ENCODE peak calls at places on chromosomes 2 and 18, in four cellular contexts. R, O, Z and W are unnamed samples.

GRCh38 chr2:229740279-229740678 is 25.9 kb upstream of the DNER start:
- DNase-seq in R (peak; percentile 10), O (no peak), Z (no peak), W (no peak)

GRCh38 chr2:178306351-178307073 is 112.2 kb downstream of the OSBPL6 start:
- DNase-seq in R (peak; percentile 66), O (peak; percentile 65), Z (peak; percentile 31), W (peak; percentile 58)

GRCh38 chr2:199458806-199459285 is 1.1 kb upstream of the SATB2 start:
- DNase-seq in R (no peak), O (peak; percentile 56), Z (no peak), W (peak; percentile 35)

GRCh38 chr2:24498121-24498520 is 7.1 kb downstream of the NCOA1 start:
- DNase-seq in R (no peak), O (no peak), Z (no peak), W (no peak)

GRCh38 chr2:155223781-155224406 is 525.4 kb downstream of the KCNJ3 start:
- DNase-seq in R (no peak), O (peak; percentile 37), Z (no peak), W (no peak)

GRCh38 chr2:232697807-232698110 is 628 bp downstream of the GIGYF2 start:
- DNase-seq in R (peak; percentile 20), O (no peak), Z (no peak), W (no peak)

GRCh38 chr18:35174093-35174731 is 66.6 kb upstream of the ZNF397 start:
- DNase-seq in R (peak; percentile 63), O (no peak), Z (peak; percentile 25), W (no peak)

GRCh38 chr2:6945087-6945813 is 28.0 kb downstream of the RNF144A start:
- DNase-seq in R (no peak), O (no peak), Z (peak; percentile 72), W (no peak)

GRCh38 chr2:142165790-142166189 is 35.0 kb upstream of the LRP1B start:
- DNase-seq in R (no peak), O (peak; percentile 74), Z (peak; percentile 37), W (peak; percentile 65)

GRCh38 chr2:235092854-235093253 is 141.0 kb downstream of the SH3BP4 start:
- DNase-seq in R (no peak), O (no peak), Z (no peak), W (no peak)

GRCh38 chr2:71223767-71224333 is 3.1 kb downstream of the PAIP2B start:
- DNase-seq in R (peak; percentile 29), O (peak; percentile 38), Z (no peak), W (peak; percentile 16)

GRCh38 chr2:25822190-25823117 is 55.8 kb downstream of the ASXL2 start:
- DNase-seq in R (no peak), O (peak; percentile 54), Z (no peak), W (no peak)

GRCh38 chr2:209638346-209638745 is 133.3 kb upstream of the UNC80 start:
- DNase-seq in R (no peak), O (peak; percentile 56), Z (no peak), W (peak; percentile 27)

GRCh38 chr2:104846955-104847820 is 6.7 kb upstream of the POU3F3 start:
- DNase-seq in R (no peak), O (no peak), Z (no peak), W (no peak)

GRCh38 chr2:220090050-220090449 is 462.6 kb downstream of the SLC4A3 start:
- DNase-seq in R (no peak), O (no peak), Z (no peak), W (no peak)

GRCh38 chr18:42929857-42930256 is 185.6 kb downstream of the RIT2 start:
- DNase-seq in R (no peak), O (peak; percentile 14), Z (no peak), W (no peak)

GRCh38 chr2:31578316-31578715 is 2.4 kb downstream of the SRD5A2 start:
- DNase-seq in R (no peak), O (no peak), Z (no peak), W (no peak)

GRCh38 chr18:47737956-47738355 is 192.5 kb downstream of the SMAD2 start:
- DNase-seq in R (no peak), O (no peak), Z (no peak), W (no peak)
- TF ChIP-seq FOS in R (no peak), O (no peak), Z (no peak), W (no peak)

DNA sequence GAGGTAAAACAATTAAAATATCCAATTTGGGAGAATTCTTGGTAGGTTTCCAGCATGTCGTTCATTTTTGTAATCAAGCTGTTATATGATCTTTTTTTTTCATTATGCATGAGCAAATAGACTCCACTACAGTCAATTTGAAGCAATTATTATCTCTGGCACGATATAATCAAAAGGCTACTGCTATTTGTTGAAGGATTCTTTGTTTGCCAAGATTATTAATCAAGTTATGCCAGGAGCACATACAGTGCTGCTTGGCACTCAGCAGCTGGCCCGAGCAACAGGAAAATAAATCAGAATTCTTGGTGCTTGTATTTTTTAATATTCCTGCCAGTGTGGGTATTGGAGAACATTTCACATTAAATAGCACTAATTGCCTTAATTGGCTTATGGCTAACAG is 279.5 kb downstream of the RND3 start:
- DNase-seq in R (no peak), O (peak; percentile 29), Z (no peak), W (no peak)
- TF ChIP-seq FOS in R (no peak), O (no peak), Z (no peak), W (no peak)

GRCh38 chr2:147172493-147173185 is 672.2 kb upstream of the ACVR2A start:
- DNase-seq in R (no peak), O (no peak), Z (no peak), W (no peak)
- TF ChIP-seq FOS in R (no peak), O (no peak), Z (no peak), W (no peak)

GRCh38 chr2:32946314-32947075 is at the start of gene LTBP1:
- DNase-seq in R (peak; percentile 80), O (peak; percentile 77), Z (no peak), W (peak; percentile 76)
- TF ChIP-seq FOS in R (no peak), O (no peak), Z (no peak), W (no peak)

GRCh38 chr18:71665131-71665530 is 879.0 kb downstream of the CBLN2 start:
- DNase-seq in R (no peak), O (peak; percentile 10), Z (no peak), W (no peak)
- TF ChIP-seq FOS in R (no peak), O (no peak), Z (no peak), W (no peak)

GRCh38 chr2:215548714-215549113 is 112.8 kb upstream of the FN1 start:
- DNase-seq in R (no peak), O (no peak), Z (no peak), W (peak; percentile 80)

GRCh38 chr2:215554689-215555088 is 118.8 kb upstream of the FN1 start:
- DNase-seq in R (no peak), O (peak; percentile 51), Z (no peak), W (peak; percentile 81)

GRCh38 chr2:215552144-215552580 is 116.3 kb upstream of the FN1 start:
- DNase-seq in R (no peak), O (no peak), Z (no peak), W (no peak)

GRCh38 chr2:215553946-215554345 is 118.1 kb upstream of the FN1 start:
- DNase-seq in R (peak; percentile 9), O (no peak), Z (no peak), W (no peak)

DNA sequence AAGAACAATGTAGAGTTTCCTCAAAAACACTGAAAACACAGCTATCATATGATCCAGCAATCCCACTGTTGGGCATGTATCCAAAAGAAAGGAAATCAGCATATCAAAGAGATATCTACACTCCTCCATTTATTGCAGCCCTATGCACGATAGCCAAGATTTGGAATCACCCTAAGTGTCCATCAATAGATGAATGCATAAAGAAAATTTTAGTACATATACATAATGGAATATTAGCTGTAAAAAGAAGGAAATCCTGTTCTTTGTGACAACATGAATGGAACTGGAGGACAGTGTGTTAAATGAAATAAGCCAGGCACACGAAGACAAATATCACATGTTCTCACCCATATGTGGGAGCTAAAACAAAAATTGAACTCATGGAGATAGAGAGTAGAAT is 114.5 kb upstream of the FN1 start:
- DNase-seq in R (no peak), O (peak; percentile 51), Z (no peak), W (no peak)
- TF ChIP-seq FOS in R (no peak), O (no peak), Z (no peak), W (no peak)

GRCh38 chr2:42054657-42055430 is 7.0 kb downstream of the PKDCC start:
- DNase-seq in R (peak; percentile 35), O (no peak), Z (no peak), W (no peak)

GRCh38 chr2:42057902-42058450 is 10.2 kb downstream of the PKDCC start:
- DNase-seq in R (no peak), O (no peak), Z (no peak), W (no peak)

GRCh38 chr2:42055573-42056514 is 8.0 kb downstream of the PKDCC start:
- DNase-seq in R (no peak), O (no peak), Z (no peak), W (no peak)

GRCh38 chr2:42059261-42059898 is 11.6 kb downstream of the PKDCC start:
- DNase-seq in R (no peak), O (no peak), Z (no peak), W (no peak)

DNA sequence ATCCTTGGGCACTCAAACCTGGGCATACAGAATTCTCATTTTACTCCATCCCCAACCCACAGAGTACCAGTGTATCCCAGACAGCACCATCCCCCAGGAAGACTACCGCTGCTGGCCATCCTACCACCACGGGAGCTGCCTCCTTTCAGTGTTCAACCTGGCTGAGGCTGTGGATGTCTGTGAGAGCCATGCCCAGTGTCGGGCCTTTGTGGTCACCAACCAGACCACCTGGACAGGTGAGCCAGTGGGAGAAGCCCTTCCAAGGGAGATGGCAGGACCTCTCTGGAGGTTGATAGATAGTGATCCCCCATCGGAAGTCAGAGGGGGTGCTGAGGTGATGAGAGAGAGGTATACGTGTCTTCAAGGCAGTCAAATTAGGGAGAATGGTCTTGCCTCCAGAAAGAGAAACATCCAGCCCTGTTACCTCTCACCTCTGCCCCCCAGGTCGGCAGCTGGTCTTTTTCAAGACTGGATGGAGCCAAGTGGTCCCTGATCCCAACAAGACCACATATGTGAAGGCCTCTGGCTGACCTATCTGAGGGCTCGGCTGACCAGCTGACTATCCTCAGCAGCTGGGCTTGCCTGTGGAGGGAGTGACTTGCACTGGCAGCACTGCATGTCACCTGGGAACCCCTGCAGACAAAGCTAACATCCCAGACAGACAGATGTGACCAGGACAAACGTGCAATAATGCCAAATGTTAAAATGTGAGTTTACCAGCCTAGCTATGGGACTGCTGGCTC is 9.5 kb downstream of the PKDCC start:
- DNase-seq in R (no peak), O (no peak), Z (no peak), W (no peak)
- TF ChIP-seq FOS in R (no peak), O (no peak), Z (no peak), W (no peak)